ENCODE peak calls at places on chromosomes 4 and X, in five cellular contexts. T is activated T-cell treated with anti-CD3 and anti-CD28 coated beads, Interleukin-2, amount 50 U/mL, for 4 hours; M is midbrain; Y is germinal center; F is HFFc6. G is an unnamed sample.

GRCh38 chr4:169810325-169811323 is 52.9 kb upstream of the HPF1 start:
- DNase-seq in T (no peak), M (peak; percentile 87), F (peak; percentile 76), Y (peak; percentile 47), G (no peak)

GRCh38 chr4:37687175-37687525 is 974 bp upstream of the RELL1 start:
- DNase-seq in F (no peak), Y (no peak), M (no peak), T (no peak), G (no peak)

GRCh38 chrX:135170877-135171519 is at the start of gene CT55:
- DNase-seq in F (no peak), M (no peak), T (no peak), Y (no peak), G (no peak)

GRCh38 chr4:66929748-66930147 is 615.6 kb downstream of the CENPC start:
- DNase-seq in Y (no peak), T (no peak), M (no peak), F (no peak), G (no peak)

GRCh38 chr4:7244766-7245320 is 52.5 kb downstream of the SORCS2 start:
- DNase-seq in Y (no peak), F (no peak), M (peak; percentile 59), T (no peak), G (no peak)

GRCh38 chrX:132426695-132427281 is 62.0 kb downstream of the MBNL3 start:
- DNase-seq in T (no peak), Y (no peak), M (no peak), F (peak; percentile 1), G (no peak)

GRCh38 chr4:113468165-113469022 is 293.1 kb downstream of the CAMK2D start:
- DNase-seq in F (peak; percentile 100), Y (no peak), M (peak; percentile 40), T (no peak), G (peak; percentile 28)

GRCh38 chr4:108155373-108155772 is 13.4 kb downstream of the LEF1 start:
- DNase-seq in T (peak; percentile 36), Y (no peak), F (no peak), M (no peak), G (no peak)

GRCh38 chr4:41268721-41269517 is 12.2 kb downstream of the UCHL1 start:
- DNase-seq in T (no peak), F (no peak), Y (no peak), M (no peak), G (no peak)

GRCh38 chrX:138859421-138859820 is 147.9 kb upstream of the FGF13 start:
- DNase-seq in M (no peak), Y (no peak), T (no peak), F (no peak), G (no peak)

GRCh38 chrX:3791449-3791848 is 78.0 kb upstream of the PRKX start:
- DNase-seq in Y (no peak), M (no peak), F (no peak), T (no peak), G (no peak)

GRCh38 chrX:148371251-148371650 is 129.2 kb upstream of the AFF2 start:
- DNase-seq in M (no peak), F (no peak), Y (no peak), T (no peak), G (no peak)

GRCh38 chr4:23877758-23878229 is 12.1 kb downstream of the PPARGC1A start:
- DNase-seq in Y (no peak), T (no peak), M (no peak), F (no peak), G (no peak)

GRCh38 chrX:15737957-15738685 is at the start of gene CA5B:
- DNase-seq in T (peak; percentile 100), M (peak; percentile 84), F (peak; percentile 48), Y (peak; percentile 92), G (peak; percentile 91)

GRCh38 chrX:37887347-37887746 is 40.0 kb upstream of the DYNLT3 start:
- DNase-seq in F (no peak), Y (no peak), T (no peak), M (no peak), G (no peak)

GRCh38 chrX:38879631-38880220 is 78.5 kb downstream of the MID1IP1 start:
- DNase-seq in T (no peak), M (no peak), F (no peak), Y (peak; percentile 69), G (no peak)

GRCh38 chr4:182808673-182809416 is 108.3 kb downstream of the DCTD start:
- DNase-seq in Y (no peak), T (no peak), M (no peak), F (no peak), G (peak; percentile 25)

GRCh38 chr4:153465922-153466636 is at the start of gene TMEM131L:
- DNase-seq in T (peak; percentile 59), M (peak; percentile 73), Y (peak; percentile 88), F (peak; percentile 19), G (peak; percentile 72)

GRCh38 chr4:114386637-114387233 is 211.9 kb upstream of the UGT8 start:
- DNase-seq in F (peak; percentile 39), T (no peak), Y (peak; percentile 24), M (peak; percentile 55), G (no peak)

GRCh38 chr4:632926-633325 is 7.6 kb downstream of the PDE6B start:
- DNase-seq in Y (peak; percentile 47), F (no peak), T (no peak), M (no peak), G (no peak)

GRCh38 chrX:16487620-16488380 is 162.2 kb upstream of the S100G start:
- DNase-seq in Y (no peak), T (no peak), F (peak; percentile 11), M (no peak), G (no peak)

GRCh38 chr4:53905935-53906377 is 158.4 kb downstream of the CHIC2 start:
- DNase-seq in T (no peak), Y (no peak), F (peak; percentile 53), M (peak; percentile 61), G (no peak)

GRCh38 chr4:54186371-54186770 is 42.7 kb upstream of the PDGFRA start:
- DNase-seq in F (no peak), M (no peak), Y (no peak), T (no peak), G (no peak)

GRCh38 chrX:69309074-69309792 is 144.0 kb upstream of the PJA1 start:
- DNase-seq in M (no peak), T (no peak), F (no peak), Y (no peak), G (no peak)

GRCh38 chrX:129649268-129650182 is 5.2 kb downstream of the APLN start:
- DNase-seq in F (no peak), M (no peak), T (no peak), Y (no peak), G (no peak)

GRCh38 chr4:100421356-100421978 is 96.4 kb downstream of the EMCN start:
- DNase-seq in T (no peak), Y (no peak), F (peak; percentile 63), M (peak; percentile 7), G (no peak)

GRCh38 chr4:150001815-150002214 is 76.4 kb upstream of the DCLK2 start:
- DNase-seq in M (no peak), F (peak; percentile 84), Y (no peak), T (no peak), G (no peak)

GRCh38 chrX:2819345-2820130 is 9.2 kb upstream of the GYG2 start:
- DNase-seq in M (no peak), Y (peak; percentile 3), T (no peak), F (peak; percentile 6), G (no peak)

GRCh38 chr4:144962300-144962699 is 135.7 kb downstream of the ANAPC10 start:
- DNase-seq in T (no peak), M (no peak), Y (no peak), F (no peak), G (no peak)

GRCh38 chr4:139934336-139934735 is 219.6 kb downstream of the MAML3 start:
- DNase-seq in T (no peak), Y (no peak), F (no peak), M (no peak), G (no peak)

GRCh38 chrX:100407784-100408642 is 2.1 kb downstream of the PCDH19 start:
- DNase-seq in F (no peak), M (no peak), Y (no peak), T (no peak), G (no peak)

GRCh38 chr4:174665799-174666198 is 143.5 kb upstream of the HPGD start:
- DNase-seq in F (no peak), T (no peak), M (no peak), Y (no peak), G (no peak)

GRCh38 chrX:30060718-30061117 is 154.6 kb upstream of the MAGEB2 start:
- DNase-seq in M (no peak), F (peak; percentile 7), T (no peak), Y (no peak), G (no peak)

GRCh38 chr4:108681321-108681809 is 31.0 kb downstream of the OSTC start:
- DNase-seq in Y (no peak), F (no peak), T (no peak), M (no peak), G (no peak)

GRCh38 chr4:140675599-140676231 is 80.5 kb downstream of the TBC1D9 start:
- DNase-seq in M (no peak), T (no peak), Y (no peak), F (no peak), G (no peak)

GRCh38 chr4:83889802-83890201 is 353.9 kb downstream of the GPAT3 start:
- DNase-seq in T (no peak), M (no peak), F (peak; percentile 39), Y (no peak), G (no peak)